ENCODE peak calls at places on chromosomes 16 and 17, in eight cellular contexts. Q, D, S, Y, G, F, X and I are unnamed samples.

GRCh38 chr16:11743308-11744074 is 834 bp upstream of the TXNDC11 start:
- DNase-seq in S (peak), F (no peak), Q (peak), X (peak), D (no peak), Y (no peak), G (peak), I (peak)

GRCh38 chr16:4894276-4895150 is 42.4 kb downstream of the PPL start:
- DNase-seq in S (no peak), F (no peak), Y (no peak), X (no peak), D (no peak), G (no peak), Q (peak), I (no peak)

GRCh38 chr17:31052187-31052889 is 42.4 kb upstream of the NF1 start:
- DNase-seq in D (peak), F (no peak), X (peak), Y (no peak), S (peak), G (no peak), Q (peak), I (peak)

GRCh38 chr17:68507581-68507980 is 4.6 kb upstream of the PRKAR1A start:
- DNase-seq in D (no peak), G (no peak), S (no peak), Q (peak), Y (no peak), X (peak), F (no peak), I (no peak)

GRCh38 chr16:12502671-12503070 is 301.0 kb downstream of the CPPED1 start:
- DNase-seq in X (no peak), D (no peak), S (no peak), Y (no peak), G (no peak), F (no peak), Q (no peak), I (no peak)

GRCh38 chr17:45852535-45853297 is 8.0 kb downstream of the SPPL2C start:
- DNase-seq in Y (peak), G (no peak), Q (peak), X (peak), S (peak), D (no peak), F (no peak), I (no peak)

GRCh38 chr17:78674156-78674555 is 97.0 kb upstream of the DNAH17 start:
- DNase-seq in F (no peak), Y (no peak), D (no peak), X (no peak), Q (no peak), G (no peak), S (no peak), I (no peak)

GRCh38 chr17:77842148-77842905 is 116.2 kb upstream of the TNRC6C start:
- DNase-seq in X (peak), Q (peak), G (no peak), Y (no peak), S (peak), D (no peak), F (no peak), I (no peak)

GRCh38 chr17:74773871-74774286 is 2.3 kb downstream of the NAT9 start:
- DNase-seq in X (peak), D (no peak), F (no peak), S (peak), Q (peak), Y (no peak), G (no peak), I (no peak)

GRCh38 chr17:57091186-57091618 is 6.2 kb downstream of the AKAP1 start:
- DNase-seq in F (no peak), D (no peak), G (no peak), X (no peak), Y (no peak), Q (no peak), S (no peak), I (no peak)

GRCh38 chr16:88651989-88652762 is 1.3 kb upstream of the CYBA start:
- DNase-seq in F (no peak), G (no peak), S (no peak), Q (no peak), X (no peak), D (no peak), Y (no peak), I (no peak)